ENCODE peak calls at places on chromosome 13, in eight cellular contexts. One of them, this sample, is unnamed.

GRCh38 chr13:80082396-80083096 is 258.4 kb downstream of the SPRY2 start:
- DNase-seq in head of caudate nucleus: no peak
- DNase-seq in left ventricle myocardium superior: no peak
- DNase-seq in activated CD4-positive, alpha-beta T cell treated with anti-CD3 and anti-CD28 coated beads, Interleukin-2, amount 10 ng/mL, durations not matched to agents 7 days and 5 days: no peak
- DNase-seq in adrenal gland: no peak
- DNase-seq in NCI-H1436: no peak
- DNase-seq in stimulated activated naive CD4-positive, alpha-beta T cell: no peak
- DNase-seq in activated gamma-delta T cell treated with Interleukin-2 at 50 U/mL for 16 hours: no peak
- DNase-seq in this sample: peak; percentile 96

GRCh38 chr13:32036131-32036695 is 4.6 kb downstream of the FRY start:
- DNase-seq in head of caudate nucleus: no peak
- DNase-seq in left ventricle myocardium superior: no peak
- DNase-seq in activated CD4-positive, alpha-beta T cell treated with anti-CD3 and anti-CD28 coated beads, Interleukin-2, amount 10 ng/mL, durations not matched to agents 7 days and 5 days: no peak
- DNase-seq in adrenal gland: no peak
- DNase-seq in NCI-H1436: no peak
- DNase-seq in stimulated activated naive CD4-positive, alpha-beta T cell: no peak
- DNase-seq in activated gamma-delta T cell treated with Interleukin-2 at 50 U/mL for 16 hours: no peak
- DNase-seq in this sample: no peak

GRCh38 chr13:97395437-97396136 is 38.4 kb upstream of the RAP2A start:
- DNase-seq in head of caudate nucleus: no peak
- DNase-seq in left ventricle myocardium superior: no peak
- DNase-seq in activated CD4-positive, alpha-beta T cell treated with anti-CD3 and anti-CD28 coated beads, Interleukin-2, amount 10 ng/mL, durations not matched to agents 7 days and 5 days: no peak
- DNase-seq in adrenal gland: no peak
- DNase-seq in NCI-H1436: no peak
- DNase-seq in stimulated activated naive CD4-positive, alpha-beta T cell: no peak
- DNase-seq in activated gamma-delta T cell treated with Interleukin-2 at 50 U/mL for 16 hours: no peak
- DNase-seq in this sample: no peak

GRCh38 chr13:112198611-112199010 is 131.7 kb downstream of the SOX1 start:
- DNase-seq in head of caudate nucleus: no peak
- DNase-seq in left ventricle myocardium superior: no peak
- DNase-seq in activated CD4-positive, alpha-beta T cell treated with anti-CD3 and anti-CD28 coated beads, Interleukin-2, amount 10 ng/mL, durations not matched to agents 7 days and 5 days: no peak
- DNase-seq in adrenal gland: no peak
- DNase-seq in NCI-H1436: no peak
- DNase-seq in stimulated activated naive CD4-positive, alpha-beta T cell: no peak
- DNase-seq in activated gamma-delta T cell treated with Interleukin-2 at 50 U/mL for 16 hours: no peak
- DNase-seq in this sample: no peak

GRCh38 chr13:54185785-54186184 is 1157.2 kb downstream of the OLFM4 start:
- DNase-seq in head of caudate nucleus: no peak
- DNase-seq in left ventricle myocardium superior: no peak
- DNase-seq in activated CD4-positive, alpha-beta T cell treated with anti-CD3 and anti-CD28 coated beads, Interleukin-2, amount 10 ng/mL, durations not matched to agents 7 days and 5 days: no peak
- DNase-seq in adrenal gland: no peak
- DNase-seq in NCI-H1436: no peak
- DNase-seq in stimulated activated naive CD4-positive, alpha-beta T cell: no peak
- DNase-seq in activated gamma-delta T cell treated with Interleukin-2 at 50 U/mL for 16 hours: no peak
- DNase-seq in this sample: no peak

GRCh38 chr13:38875186-38875875 is 115.3 kb downstream of the STOML3 start:
- DNase-seq in head of caudate nucleus: no peak
- DNase-seq in left ventricle myocardium superior: no peak
- DNase-seq in activated CD4-positive, alpha-beta T cell treated with anti-CD3 and anti-CD28 coated beads, Interleukin-2, amount 10 ng/mL, durations not matched to agents 7 days and 5 days: no peak
- DNase-seq in adrenal gland: no peak
- DNase-seq in NCI-H1436: no peak
- DNase-seq in stimulated activated naive CD4-positive, alpha-beta T cell: no peak
- DNase-seq in activated gamma-delta T cell treated with Interleukin-2 at 50 U/mL for 16 hours: no peak
- DNase-seq in this sample: no peak

GRCh38 chr13:41694902-41695301 is 237.6 kb downstream of the RGCC start:
- DNase-seq in head of caudate nucleus: no peak
- DNase-seq in left ventricle myocardium superior: peak; percentile 35
- DNase-seq in activated CD4-positive, alpha-beta T cell treated with anti-CD3 and anti-CD28 coated beads, Interleukin-2, amount 10 ng/mL, durations not matched to agents 7 days and 5 days: no peak
- DNase-seq in adrenal gland: peak; percentile 29
- DNase-seq in NCI-H1436: no peak
- DNase-seq in stimulated activated naive CD4-positive, alpha-beta T cell: no peak
- DNase-seq in activated gamma-delta T cell treated with Interleukin-2 at 50 U/mL for 16 hours: no peak
- DNase-seq in this sample: no peak

GRCh38 chr13:27130223-27131015 is 41.2 kb downstream of the USP12 start:
- DNase-seq in head of caudate nucleus: no peak
- DNase-seq in left ventricle myocardium superior: no peak
- DNase-seq in activated CD4-positive, alpha-beta T cell treated with anti-CD3 and anti-CD28 coated beads, Interleukin-2, amount 10 ng/mL, durations not matched to agents 7 days and 5 days: no peak
- DNase-seq in adrenal gland: no peak
- DNase-seq in NCI-H1436: no peak
- DNase-seq in stimulated activated naive CD4-positive, alpha-beta T cell: no peak
- DNase-seq in activated gamma-delta T cell treated with Interleukin-2 at 50 U/mL for 16 hours: no peak
- DNase-seq in this sample: no peak